ENCODE peak calls at places on chromosomes 3 and 15, in ten cellular contexts. One of them, this sample, is unnamed.

GRCh38 chr15:53384417-53384816 is 375.0 kb downstream of the WDR72 start:
- DNase-seq in aorta: no peak
- DNase-seq in adipocyte: no peak
- DNase-seq in effector memory CD4-positive, alpha-beta T cell: no peak
- DNase-seq in right cardiac atrium: no peak
- DNase-seq in stomach: peak; percentile 29
- DNase-seq in right lobe of liver: peak; percentile 60
- DNase-seq in thoracic aorta: no peak
- DNase-seq in testis: no peak
- DNase-seq in GM23338: peak; percentile 2
- DNase-seq in this sample: no peak

GRCh38 chr15:29596266-29596665 is 226.0 kb downstream of the TJP1 start:
- DNase-seq in aorta: no peak
- DNase-seq in adipocyte: peak; percentile 44
- DNase-seq in effector memory CD4-positive, alpha-beta T cell: no peak
- DNase-seq in right cardiac atrium: no peak
- DNase-seq in stomach: no peak
- DNase-seq in right lobe of liver: no peak
- DNase-seq in thoracic aorta: no peak
- DNase-seq in testis: no peak
- DNase-seq in GM23338: peak; percentile 53
- DNase-seq in this sample: no peak

GRCh38 chr3:72088486-72089025 is 303.6 kb upstream of the PROK2 start:
- DNase-seq in aorta: no peak
- DNase-seq in adipocyte: no peak
- DNase-seq in effector memory CD4-positive, alpha-beta T cell: no peak
- DNase-seq in right cardiac atrium: no peak
- DNase-seq in stomach: no peak
- DNase-seq in right lobe of liver: no peak
- DNase-seq in thoracic aorta: no peak
- DNase-seq in testis: no peak
- DNase-seq in GM23338: peak; percentile 14
- DNase-seq in this sample: no peak

GRCh38 chr3:146390967-146391366 is 78.4 kb downstream of the PLSCR2 start:
- DNase-seq in aorta: no peak
- DNase-seq in adipocyte: peak; percentile 91
- DNase-seq in effector memory CD4-positive, alpha-beta T cell: no peak
- DNase-seq in right cardiac atrium: no peak
- DNase-seq in stomach: no peak
- DNase-seq in right lobe of liver: no peak
- DNase-seq in thoracic aorta: no peak
- DNase-seq in testis: peak; percentile 22
- DNase-seq in GM23338: no peak
- DNase-seq in this sample: no peak

GRCh38 chr3:72336821-72337479 is 511.3 kb downstream of the SHQ1 start:
- DNase-seq in aorta: peak; percentile 68
- DNase-seq in adipocyte: peak; percentile 77
- DNase-seq in effector memory CD4-positive, alpha-beta T cell: no peak
- DNase-seq in right cardiac atrium: peak; percentile 93
- DNase-seq in stomach: peak; percentile 79
- DNase-seq in right lobe of liver: peak; percentile 60
- DNase-seq in thoracic aorta: no peak
- DNase-seq in testis: peak; percentile 89
- DNase-seq in GM23338: peak; percentile 66
- DNase-seq in this sample: peak; percentile 86

GRCh38 chr3:44915702-44916438 is 41.5 kb downstream of the TGM4 start:
- DNase-seq in aorta: no peak
- DNase-seq in adipocyte: no peak
- DNase-seq in effector memory CD4-positive, alpha-beta T cell: no peak
- DNase-seq in right cardiac atrium: no peak
- DNase-seq in stomach: no peak
- DNase-seq in right lobe of liver: no peak
- DNase-seq in thoracic aorta: no peak
- DNase-seq in testis: no peak
- DNase-seq in GM23338: peak; percentile 65
- DNase-seq in this sample: no peak

GRCh38 chr3:129942296-129942695 is 32.2 kb upstream of the TRH start:
- DNase-seq in aorta: no peak
- DNase-seq in adipocyte: peak; percentile 78
- DNase-seq in effector memory CD4-positive, alpha-beta T cell: no peak
- DNase-seq in right cardiac atrium: peak; percentile 58
- DNase-seq in stomach: peak; percentile 54
- DNase-seq in right lobe of liver: peak; percentile 53
- DNase-seq in thoracic aorta: no peak
- DNase-seq in testis: peak; percentile 79
- DNase-seq in GM23338: peak; percentile 93
- DNase-seq in this sample: peak; percentile 59

GRCh38 chr15:87609474-87609873 is 647.1 kb downstream of the NTRK3 start:
- DNase-seq in aorta: no peak
- DNase-seq in adipocyte: peak; percentile 57
- DNase-seq in effector memory CD4-positive, alpha-beta T cell: no peak
- DNase-seq in right cardiac atrium: no peak
- DNase-seq in stomach: no peak
- DNase-seq in right lobe of liver: no peak
- DNase-seq in thoracic aorta: no peak
- DNase-seq in testis: no peak
- DNase-seq in GM23338: no peak
- DNase-seq in this sample: no peak

GRCh38 chr3:70882104-70882503 is 569.7 kb upstream of the MDFIC2 start:
- DNase-seq in aorta: no peak
- DNase-seq in adipocyte: no peak
- DNase-seq in effector memory CD4-positive, alpha-beta T cell: no peak
- DNase-seq in right cardiac atrium: no peak
- DNase-seq in stomach: no peak
- DNase-seq in right lobe of liver: no peak
- DNase-seq in thoracic aorta: no peak
- DNase-seq in testis: no peak
- DNase-seq in GM23338: no peak
- DNase-seq in this sample: no peak

GRCh38 chr3:58434990-58435389 is 1.4 kb upstream of the PDHB start:
- DNase-seq in aorta: peak; percentile 57
- DNase-seq in adipocyte: peak; percentile 52
- DNase-seq in effector memory CD4-positive, alpha-beta T cell: no peak
- DNase-seq in right cardiac atrium: peak; percentile 28
- DNase-seq in stomach: no peak
- DNase-seq in right lobe of liver: no peak
- DNase-seq in thoracic aorta: no peak
- DNase-seq in testis: no peak
- DNase-seq in GM23338: peak; percentile 94
- DNase-seq in this sample: no peak

GRCh38 chr3:4224331-4224730 is 78.8 kb upstream of the SETMAR start:
- DNase-seq in aorta: no peak
- DNase-seq in adipocyte: no peak
- DNase-seq in effector memory CD4-positive, alpha-beta T cell: no peak
- DNase-seq in right cardiac atrium: no peak
- DNase-seq in stomach: no peak
- DNase-seq in right lobe of liver: no peak
- DNase-seq in thoracic aorta: no peak
- DNase-seq in testis: no peak
- DNase-seq in GM23338: no peak
- DNase-seq in this sample: no peak

GRCh38 chr3:103440539-103441113 is 1005.8 kb downstream of the ZPLD1 start:
- DNase-seq in aorta: no peak
- DNase-seq in adipocyte: peak; percentile 8
- DNase-seq in effector memory CD4-positive, alpha-beta T cell: no peak
- DNase-seq in right cardiac atrium: no peak
- DNase-seq in stomach: no peak
- DNase-seq in right lobe of liver: no peak
- DNase-seq in thoracic aorta: no peak
- DNase-seq in testis: no peak
- DNase-seq in GM23338: peak; percentile 28
- DNase-seq in this sample: no peak

GRCh38 chr15:27669641-27670040 is 429.5 kb downstream of the OCA2 start:
- DNase-seq in aorta: no peak
- DNase-seq in adipocyte: no peak
- DNase-seq in effector memory CD4-positive, alpha-beta T cell: no peak
- DNase-seq in right cardiac atrium: no peak
- DNase-seq in stomach: no peak
- DNase-seq in right lobe of liver: no peak
- DNase-seq in thoracic aorta: no peak
- DNase-seq in testis: no peak
- DNase-seq in GM23338: no peak
- DNase-seq in this sample: no peak

GRCh38 chr15:101558217-101558941 is 68.9 kb upstream of the PCSK6 start:
- DNase-seq in aorta: no peak
- DNase-seq in adipocyte: no peak
- DNase-seq in effector memory CD4-positive, alpha-beta T cell: no peak
- DNase-seq in right cardiac atrium: no peak
- DNase-seq in stomach: no peak
- DNase-seq in right lobe of liver: no peak
- DNase-seq in thoracic aorta: no peak
- DNase-seq in testis: no peak
- DNase-seq in GM23338: no peak
- DNase-seq in this sample: no peak
- H3K4me3 ChIP-seq in aorta: no peak overlapping the region
- H3K4me3 ChIP-seq in adipocyte: no peak overlapping the region
- H3K4me3 ChIP-seq in effector memory CD4-positive, alpha-beta T cell: no peak overlapping the region
- H3K4me3 ChIP-seq in right cardiac atrium: no peak overlapping the region
- H3K4me3 ChIP-seq in stomach: no peak overlapping the region
- H3K4me3 ChIP-seq in right lobe of liver: no peak overlapping the region
- H3K4me3 ChIP-seq in thoracic aorta: no peak overlapping the region
- H3K4me3 ChIP-seq in testis: no peak overlapping the region
- H3K4me3 ChIP-seq in GM23338: no peak overlapping the region
- H3K4me3 ChIP-seq in this sample: no peak overlapping the region

DNA sequence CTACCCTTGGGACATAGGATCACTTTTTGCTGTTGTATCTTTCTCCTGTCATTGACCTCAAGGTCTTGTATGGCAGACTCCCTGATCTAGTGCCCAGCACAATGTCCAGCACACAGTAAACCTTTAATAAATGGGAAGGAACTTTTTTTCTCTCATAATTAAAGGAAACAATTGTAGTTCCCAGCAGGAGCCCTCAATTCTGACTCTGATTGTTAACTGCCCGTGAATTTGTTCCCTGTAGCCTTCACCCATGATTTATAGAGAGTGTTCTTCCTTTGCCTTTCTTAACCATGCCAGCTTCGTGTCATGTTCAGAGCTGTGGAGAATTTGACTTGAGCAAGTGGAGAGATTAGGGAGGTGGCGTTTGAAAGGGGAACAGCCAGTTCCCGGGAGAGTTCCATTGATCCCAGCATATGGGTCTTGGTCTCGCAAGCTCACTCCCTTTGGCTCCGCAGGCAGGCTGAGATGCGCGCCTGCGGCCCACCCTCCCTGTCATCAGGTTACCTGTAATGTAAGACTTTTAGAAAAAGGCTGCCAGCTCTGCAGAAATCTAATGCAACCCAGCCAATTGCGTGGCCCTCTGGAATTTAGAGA is 182.6 kb downstream of the TP63 start:
- DNase-seq in aorta: no peak
- DNase-seq in adipocyte: no peak
- DNase-seq in effector memory CD4-positive, alpha-beta T cell: no peak
- DNase-seq in right cardiac atrium: no peak
- DNase-seq in stomach: no peak
- DNase-seq in right lobe of liver: no peak
- DNase-seq in thoracic aorta: no peak
- DNase-seq in testis: no peak
- DNase-seq in GM23338: peak; percentile 38
- DNase-seq in this sample: no peak
- H3K27me3 ChIP-seq in aorta: no peaks in the 10 kb centered on the region
- H3K27me3 ChIP-seq in adipocyte: no peaks in the 10 kb centered on the region
- H3K27me3 ChIP-seq in effector memory CD4-positive, alpha-beta T cell: no peaks in the 10 kb centered on the region
- H3K27me3 ChIP-seq in right cardiac atrium: no peaks in the 10 kb centered on the region
- H3K27me3 ChIP-seq in stomach: no peaks in the 10 kb centered on the region
- H3K27me3 ChIP-seq in right lobe of liver: no peaks in the 10 kb centered on the region
- H3K27me3 ChIP-seq in thoracic aorta: no peaks in the 10 kb centered on the region
- H3K27me3 ChIP-seq in testis: no peaks in the 10 kb centered on the region
- H3K27me3 ChIP-seq in GM23338: no peaks in the 10 kb centered on the region
- H3K27me3 ChIP-seq in this sample: no peaks in the 10 kb centered on the region

DNA sequence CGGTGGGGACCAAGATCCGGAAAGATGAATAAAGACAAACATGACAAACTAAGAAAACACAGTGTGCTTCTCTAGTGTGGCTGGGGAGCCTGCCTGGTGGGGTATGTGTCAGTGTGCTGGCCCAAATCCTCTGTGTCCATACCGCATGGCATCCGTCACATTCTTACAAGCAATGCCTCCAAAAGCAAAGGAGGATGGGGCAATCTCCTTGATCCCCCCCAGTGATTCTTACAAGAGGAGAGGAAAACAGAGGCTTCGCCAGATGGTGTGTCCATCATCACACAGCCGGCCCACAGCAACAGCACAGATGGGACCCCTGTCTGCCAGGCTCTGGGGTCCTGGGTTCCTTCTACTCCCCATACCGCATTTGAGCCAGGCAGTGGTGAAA is 558 bp upstream of the IL17RC start:
- DNase-seq in aorta: no peak
- DNase-seq in adipocyte: peak; percentile 53
- DNase-seq in effector memory CD4-positive, alpha-beta T cell: no peak
- DNase-seq in right cardiac atrium: no peak
- DNase-seq in stomach: no peak
- DNase-seq in right lobe of liver: no peak
- DNase-seq in thoracic aorta: no peak
- DNase-seq in testis: no peak
- DNase-seq in GM23338: peak; percentile 24
- DNase-seq in this sample: no peak
- H3K4me3 ChIP-seq in aorta: peak overlapping the region; percentile 2
- H3K4me3 ChIP-seq in adipocyte: peak overlapping the region; percentile 81
- H3K4me3 ChIP-seq in effector memory CD4-positive, alpha-beta T cell: no peak overlapping the region
- H3K4me3 ChIP-seq in right cardiac atrium: peak overlapping the region; percentile 35
- H3K4me3 ChIP-seq in stomach: peak overlapping the region; percentile 64
- H3K4me3 ChIP-seq in right lobe of liver: peak overlapping the region; percentile 68
- H3K4me3 ChIP-seq in thoracic aorta: peak overlapping the region; percentile 89
- H3K4me3 ChIP-seq in testis: no peak overlapping the region
- H3K4me3 ChIP-seq in GM23338: peak overlapping the region; percentile 48
- H3K4me3 ChIP-seq in this sample: peak overlapping the region; percentile 68

GRCh38 chr3:14201881-14202684 is 23.5 kb downstream of the LSM3 start:
- DNase-seq in aorta: no peak
- DNase-seq in adipocyte: no peak
- DNase-seq in effector memory CD4-positive, alpha-beta T cell: no peak
- DNase-seq in right cardiac atrium: no peak
- DNase-seq in stomach: no peak
- DNase-seq in right lobe of liver: peak; percentile 92
- DNase-seq in thoracic aorta: no peak
- DNase-seq in testis: no peak
- DNase-seq in GM23338: no peak
- DNase-seq in this sample: no peak

GRCh38 chr3:14200276-14200675 is 21.7 kb downstream of the LSM3 start:
- DNase-seq in aorta: no peak
- DNase-seq in adipocyte: no peak
- DNase-seq in effector memory CD4-positive, alpha-beta T cell: no peak
- DNase-seq in right cardiac atrium: no peak
- DNase-seq in stomach: no peak
- DNase-seq in right lobe of liver: no peak
- DNase-seq in thoracic aorta: no peak
- DNase-seq in testis: no peak
- DNase-seq in GM23338: no peak
- DNase-seq in this sample: no peak

GRCh38 chr3:14200841-14201240 is 22.2 kb downstream of the LSM3 start:
- DNase-seq in aorta: no peak
- DNase-seq in adipocyte: no peak
- DNase-seq in effector memory CD4-positive, alpha-beta T cell: no peak
- DNase-seq in right cardiac atrium: no peak
- DNase-seq in stomach: no peak
- DNase-seq in right lobe of liver: no peak
- DNase-seq in thoracic aorta: no peak
- DNase-seq in testis: no peak
- DNase-seq in GM23338: no peak
- DNase-seq in this sample: no peak

GRCh38 chr3:14202874-14203520 is 24.4 kb downstream of the LSM3 start:
- DNase-seq in aorta: no peak
- DNase-seq in adipocyte: no peak
- DNase-seq in effector memory CD4-positive, alpha-beta T cell: no peak
- DNase-seq in right cardiac atrium: no peak
- DNase-seq in stomach: no peak
- DNase-seq in right lobe of liver: no peak
- DNase-seq in thoracic aorta: no peak
- DNase-seq in testis: no peak
- DNase-seq in GM23338: no peak
- DNase-seq in this sample: no peak

GRCh38 chr3:14199641-14200040 is 21.0 kb downstream of the LSM3 start:
- DNase-seq in aorta: no peak
- DNase-seq in adipocyte: no peak
- DNase-seq in effector memory CD4-positive, alpha-beta T cell: no peak
- DNase-seq in right cardiac atrium: no peak
- DNase-seq in stomach: no peak
- DNase-seq in right lobe of liver: no peak
- DNase-seq in thoracic aorta: no peak
- DNase-seq in testis: no peak
- DNase-seq in GM23338: no peak
- DNase-seq in this sample: no peak
- H3K27me3 ChIP-seq in aorta: no peaks in the 10 kb centered on the region
- H3K27me3 ChIP-seq in adipocyte: no peaks in the 10 kb centered on the region
- H3K27me3 ChIP-seq in effector memory CD4-positive, alpha-beta T cell: no peaks in the 10 kb centered on the region
- H3K27me3 ChIP-seq in right cardiac atrium: no peaks in the 10 kb centered on the region
- H3K27me3 ChIP-seq in stomach: no peaks in the 10 kb centered on the region
- H3K27me3 ChIP-seq in right lobe of liver: no peaks in the 10 kb centered on the region
- H3K27me3 ChIP-seq in thoracic aorta: no peaks in the 10 kb centered on the region
- H3K27me3 ChIP-seq in testis: no peaks in the 10 kb centered on the region
- H3K27me3 ChIP-seq in GM23338: no peaks in the 10 kb centered on the region
- H3K27me3 ChIP-seq in this sample: no peaks in the 10 kb centered on the region